ENCODE peak calls at places on chromosomes 16 and 17, in ten cellular contexts. One of them, this sample, is unnamed.

GRCh38 chr17:63498621-63499195 is 21.8 kb downstream of the ACE start:
- DNase-seq in activated gamma-delta T cell treated with Interleukin-2 at 50 U/mL for 16 hours: no peak
- DNase-seq in tibial nerve: no peak
- DNase-seq in stimulated activated CD8-positive, alpha-beta memory T cell treated with anti-CD3 and anti-CD28 coated beads, Interleukin-15, amount 100 ng/mL, for 48 hours: no peak
- DNase-seq in left lung: no peak
- DNase-seq in kidney tubule cell: no peak
- DNase-seq in thoracic aorta: no peak
- DNase-seq in NCI-H1436 treated with DMSO at 0.1 percent for 48 hours: no peak
- DNase-seq in heart right ventricle: no peak
- DNase-seq in substantia nigra: no peak
- DNase-seq in this sample: no peak

GRCh38 chr17:75518201-75518600 is 1.9 kb downstream of the TSEN54 start:
- DNase-seq in stimulated activated CD8-positive, alpha-beta memory T cell treated with anti-CD3 and anti-CD28 coated beads, Interleukin-15, amount 100 ng/mL, for 48 hours: peak; percentile 24
- DNase-seq in heart right ventricle: no peak
- DNase-seq in left lung: no peak
- DNase-seq in tibial nerve: no peak
- DNase-seq in kidney tubule cell: no peak
- DNase-seq in NCI-H1436 treated with DMSO at 0.1 percent for 48 hours: no peak
- DNase-seq in substantia nigra: no peak
- DNase-seq in thoracic aorta: no peak
- DNase-seq in activated gamma-delta T cell treated with Interleukin-2 at 50 U/mL for 16 hours: peak; percentile 53
- DNase-seq in this sample: no peak

GRCh38 chr17:77723909-77724875 is 234.3 kb upstream of the TNRC6C start:
- DNase-seq in heart right ventricle: no peak
- DNase-seq in left lung: no peak
- DNase-seq in substantia nigra: no peak
- DNase-seq in tibial nerve: no peak
- DNase-seq in stimulated activated CD8-positive, alpha-beta memory T cell treated with anti-CD3 and anti-CD28 coated beads, Interleukin-15, amount 100 ng/mL, for 48 hours: no peak
- DNase-seq in kidney tubule cell: no peak
- DNase-seq in activated gamma-delta T cell treated with Interleukin-2 at 50 U/mL for 16 hours: no peak
- DNase-seq in NCI-H1436 treated with DMSO at 0.1 percent for 48 hours: no peak
- DNase-seq in thoracic aorta: no peak
- DNase-seq in this sample: no peak

GRCh38 chr16:75546293-75546692 is 9.8 kb downstream of the TMEM231 start:
- DNase-seq in stimulated activated CD8-positive, alpha-beta memory T cell treated with anti-CD3 and anti-CD28 coated beads, Interleukin-15, amount 100 ng/mL, for 48 hours: no peak
- DNase-seq in tibial nerve: no peak
- DNase-seq in NCI-H1436 treated with DMSO at 0.1 percent for 48 hours: no peak
- DNase-seq in kidney tubule cell: no peak
- DNase-seq in thoracic aorta: no peak
- DNase-seq in activated gamma-delta T cell treated with Interleukin-2 at 50 U/mL for 16 hours: no peak
- DNase-seq in left lung: no peak
- DNase-seq in heart right ventricle: no peak
- DNase-seq in substantia nigra: no peak
- DNase-seq in this sample: no peak

GRCh38 chr16:53087101-53087500 is 32.3 kb downstream of the CHD9 start:
- DNase-seq in NCI-H1436 treated with DMSO at 0.1 percent for 48 hours: no peak
- DNase-seq in heart right ventricle: no peak
- DNase-seq in substantia nigra: no peak
- DNase-seq in kidney tubule cell: no peak
- DNase-seq in stimulated activated CD8-positive, alpha-beta memory T cell treated with anti-CD3 and anti-CD28 coated beads, Interleukin-15, amount 100 ng/mL, for 48 hours: no peak
- DNase-seq in activated gamma-delta T cell treated with Interleukin-2 at 50 U/mL for 16 hours: no peak
- DNase-seq in tibial nerve: no peak
- DNase-seq in thoracic aorta: no peak
- DNase-seq in left lung: no peak
- DNase-seq in this sample: no peak

GRCh38 chr17:70320642-70321345 is 151.5 kb downstream of the KCNJ2 start:
- DNase-seq in substantia nigra: no peak
- DNase-seq in left lung: no peak
- DNase-seq in NCI-H1436 treated with DMSO at 0.1 percent for 48 hours: no peak
- DNase-seq in stimulated activated CD8-positive, alpha-beta memory T cell treated with anti-CD3 and anti-CD28 coated beads, Interleukin-15, amount 100 ng/mL, for 48 hours: no peak
- DNase-seq in tibial nerve: no peak
- DNase-seq in heart right ventricle: no peak
- DNase-seq in thoracic aorta: no peak
- DNase-seq in kidney tubule cell: no peak
- DNase-seq in activated gamma-delta T cell treated with Interleukin-2 at 50 U/mL for 16 hours: no peak
- DNase-seq in this sample: no peak

GRCh38 chr16:35908942-35909341 is 2449.5 kb downstream of the TP53TG3F start:
- DNase-seq in kidney tubule cell: no peak
- DNase-seq in NCI-H1436 treated with DMSO at 0.1 percent for 48 hours: no peak
- DNase-seq in left lung: no peak
- DNase-seq in activated gamma-delta T cell treated with Interleukin-2 at 50 U/mL for 16 hours: no peak
- DNase-seq in tibial nerve: no peak
- DNase-seq in substantia nigra: no peak
- DNase-seq in stimulated activated CD8-positive, alpha-beta memory T cell treated with anti-CD3 and anti-CD28 coated beads, Interleukin-15, amount 100 ng/mL, for 48 hours: no peak
- DNase-seq in heart right ventricle: no peak
- DNase-seq in thoracic aorta: no peak
- DNase-seq in this sample: no peak

GRCh38 chr16:89658221-89658879 is 714 bp downstream of the SPATA33 start:
- DNase-seq in thoracic aorta: no peak
- DNase-seq in stimulated activated CD8-positive, alpha-beta memory T cell treated with anti-CD3 and anti-CD28 coated beads, Interleukin-15, amount 100 ng/mL, for 48 hours: no peak
- DNase-seq in NCI-H1436 treated with DMSO at 0.1 percent for 48 hours: no peak
- DNase-seq in heart right ventricle: no peak
- DNase-seq in kidney tubule cell: no peak
- DNase-seq in substantia nigra: no peak
- DNase-seq in tibial nerve: no peak
- DNase-seq in activated gamma-delta T cell treated with Interleukin-2 at 50 U/mL for 16 hours: no peak
- DNase-seq in left lung: peak; percentile 83
- DNase-seq in this sample: no peak

GRCh38 chr17:64232466-64233262 is 30.4 kb downstream of the TEX2 start:
- DNase-seq in heart right ventricle: no peak
- DNase-seq in activated gamma-delta T cell treated with Interleukin-2 at 50 U/mL for 16 hours: no peak
- DNase-seq in thoracic aorta: no peak
- DNase-seq in left lung: no peak
- DNase-seq in substantia nigra: no peak
- DNase-seq in kidney tubule cell: no peak
- DNase-seq in stimulated activated CD8-positive, alpha-beta memory T cell treated with anti-CD3 and anti-CD28 coated beads, Interleukin-15, amount 100 ng/mL, for 48 hours: no peak
- DNase-seq in NCI-H1436 treated with DMSO at 0.1 percent for 48 hours: no peak
- DNase-seq in tibial nerve: no peak
- DNase-seq in this sample: no peak

GRCh38 chr17:34840758-34841157 is 120.5 kb downstream of the CCT6B start:
- DNase-seq in kidney tubule cell: no peak
- DNase-seq in NCI-H1436 treated with DMSO at 0.1 percent for 48 hours: no peak
- DNase-seq in stimulated activated CD8-positive, alpha-beta memory T cell treated with anti-CD3 and anti-CD28 coated beads, Interleukin-15, amount 100 ng/mL, for 48 hours: no peak
- DNase-seq in heart right ventricle: no peak
- DNase-seq in left lung: no peak
- DNase-seq in activated gamma-delta T cell treated with Interleukin-2 at 50 U/mL for 16 hours: no peak
- DNase-seq in thoracic aorta: no peak
- DNase-seq in tibial nerve: no peak
- DNase-seq in substantia nigra: no peak
- DNase-seq in this sample: no peak